ENCODE peak calls at places on chromosomes 6 and 20, in seven cellular contexts. D is kidney, C is adrenal gland, K is AG04450, S is IMR-90, M is heart left ventricle, Z is cardiac muscle cell. T is an unnamed sample.

GRCh38 chr6:44855562-44856494 is 468.3 kb downstream of the CDC5L start:
- DNase-seq in D (no peak), C (no peak), K (peak; percentile 1), S (peak; percentile 56), M (no peak), Z (no peak), T (no peak)

GRCh38 chr6:44072959-44073611 is 54.2 kb downstream of the MRPL14 start:
- DNase-seq in D (peak; percentile 94), C (peak; percentile 81), K (no peak), S (peak; percentile 88), M (peak; percentile 89), Z (peak; percentile 95), T (peak; percentile 60)

GRCh38 chr20:46237221-46237620 is 71.1 kb downstream of the CDH22 start:
- DNase-seq in D (no peak), C (no peak), K (no peak), S (no peak), M (no peak), Z (no peak), T (no peak)

GRCh38 chr6:122631571-122632249 is 21.5 kb downstream of the PKIB start:
- DNase-seq in D (no peak), C (no peak), K (no peak), S (no peak), M (no peak), Z (no peak), T (no peak)

GRCh38 chr6:117919775-117920492 is 12.9 kb downstream of the SLC35F1 start:
- DNase-seq in D (peak; percentile 68), C (no peak), K (no peak), S (no peak), M (peak; percentile 35), Z (peak; percentile 80), T (no peak)

GRCh38 chr20:49456646-49457045 is 25.8 kb downstream of the KCNB1 start:
- DNase-seq in D (no peak), C (no peak), K (no peak), S (no peak), M (no peak), Z (no peak), T (no peak)

GRCh38 chr6:43077981-43078411 is 1.9 kb downstream of the PTK7 start:
- DNase-seq in D (peak; percentile 61), C (no peak), K (no peak), S (peak; percentile 67), M (no peak), Z (no peak), T (no peak)

GRCh38 chr20:4449977-4450715 is 271.6 kb upstream of the PRND start:
- DNase-seq in D (no peak), C (peak; percentile 19), K (no peak), S (peak; percentile 71), M (no peak), Z (peak; percentile 67), T (no peak)

GRCh38 chr6:101167638-101168037 is 225.9 kb upstream of the GRIK2 start:
- DNase-seq in D (peak; percentile 58), C (no peak), K (no peak), S (no peak), M (no peak), Z (no peak), T (no peak)

GRCh38 chr6:28158318-28158717 is 16.6 kb downstream of the ZKSCAN8 start:
- DNase-seq in D (no peak), C (no peak), K (no peak), S (no peak), M (no peak), Z (no peak), T (no peak)

GRCh38 chr6:28154357-28154756 is 12.7 kb downstream of the ZKSCAN8 start:
- DNase-seq in D (no peak), C (no peak), K (no peak), S (no peak), M (no peak), Z (no peak), T (no peak)

GRCh38 chr6:28153546-28153945 is 11.9 kb downstream of the ZKSCAN8 start:
- DNase-seq in D (no peak), C (no peak), K (no peak), S (no peak), M (no peak), Z (no peak), T (no peak)

GRCh38 chr6:28152531-28152930 is 10.8 kb downstream of the ZKSCAN8 start:
- DNase-seq in D (no peak), C (no peak), K (no peak), S (no peak), M (no peak), Z (no peak), T (no peak)
- H3K9me3 ChIP-seq in D (peaks cover 7% of the 10 kb centered on the region), C (no peaks in the 10 kb centered on the region), K (peaks cover 8% of the 10 kb centered on the region), S (peaks cover 10% of the 10 kb centered on the region), M (no peaks in the 10 kb centered on the region), Z (no peaks in the 10 kb centered on the region), T (no peaks in the 10 kb centered on the region)

DNA sequence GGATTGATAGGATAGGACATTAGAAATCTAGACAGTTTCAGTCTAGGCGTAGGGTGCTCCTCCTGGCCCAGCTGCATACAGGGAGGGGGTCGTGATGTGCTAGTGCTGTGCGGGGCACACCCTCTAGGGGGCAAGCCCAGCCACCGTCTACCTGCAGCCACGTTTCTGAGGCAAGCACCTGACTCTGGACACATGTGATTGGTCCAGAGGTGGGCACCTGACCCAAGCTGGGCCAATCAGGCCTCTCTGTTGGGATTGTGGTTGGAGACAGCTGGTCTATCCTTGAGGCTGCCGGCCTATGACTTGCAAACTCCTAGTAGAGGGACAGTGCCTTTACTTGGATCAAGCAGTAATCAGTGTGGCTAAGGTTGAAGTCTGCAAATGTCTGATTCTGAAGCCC is 317.1 kb downstream of the BMP7 start:
- DNase-seq in D (no peak), C (no peak), K (no peak), S (no peak), M (no peak), Z (no peak), T (no peak)
- TF ChIP-seq CTCF in D (no peak), C (no peak), K (no peak), S (no peak), M (no peak), Z (no peak), T (no peak)

GRCh38 chr20:29302979-29303644 is 1954.4 kb upstream of the DEFB115 start:
- DNase-seq in D (no peak), C (no peak), K (no peak), S (no peak), M (no peak), Z (no peak), T (no peak)

GRCh38 chr20:29299811-29300578 is 1957.5 kb upstream of the DEFB115 start:
- DNase-seq in D (no peak), C (no peak), K (no peak), S (no peak), M (no peak), Z (no peak), T (no peak)

GRCh38 chr20:29298759-29299613 is 1958.5 kb upstream of the DEFB115 start:
- DNase-seq in D (no peak), C (no peak), K (no peak), S (no peak), M (no peak), Z (no peak), T (no peak)

GRCh38 chr20:29300579-29301551 is 1956.6 kb upstream of the DEFB115 start:
- DNase-seq in D (peak; percentile 77), C (no peak), K (no peak), S (no peak), M (no peak), Z (no peak), T (no peak)

GRCh38 chr20:29301624-29302259 is 1955.7 kb upstream of the DEFB115 start:
- DNase-seq in D (no peak), C (no peak), K (no peak), S (no peak), M (no peak), Z (no peak), T (no peak)
- H3K9me3 ChIP-seq in D (no peaks in the 10 kb centered on the region), C (no peaks in the 10 kb centered on the region), K (peaks cover 73% of the 10 kb centered on the region), S (peaks cover 43% of the 10 kb centered on the region), M (peaks cover 6% of the 10 kb centered on the region), Z (no peaks in the 10 kb centered on the region), T (peaks cover 16% of the 10 kb centered on the region)

DNA sequence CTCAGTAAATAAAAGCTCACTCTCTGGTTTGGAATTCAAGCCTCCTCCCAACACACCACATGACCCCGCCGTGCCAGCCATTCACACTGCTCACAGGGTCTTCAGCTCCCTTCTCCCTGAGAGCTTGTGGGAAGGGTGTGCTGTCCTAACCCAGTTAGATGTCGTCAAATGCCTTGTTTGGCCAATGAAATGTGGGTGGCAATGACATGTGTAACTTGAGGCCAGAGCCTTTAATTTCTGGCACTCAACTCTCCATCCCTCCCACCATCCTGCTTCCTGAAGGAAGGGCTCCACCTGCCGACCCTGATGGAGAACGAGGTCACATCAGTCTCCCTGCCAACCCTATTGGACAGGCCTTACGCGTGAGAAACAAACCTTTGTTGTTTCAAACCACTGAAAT is 224.5 kb upstream of the AGPAT4 start:
- DNase-seq in D (no peak), C (no peak), K (no peak), S (peak; percentile 61), M (peak; percentile 33), Z (peak; percentile 46), T (no peak)
- TF ChIP-seq CTCF in D (peak; percentile 57), C (no peak), K (peak; percentile 45), S (peak; percentile 45), M (peak; percentile 31), Z (peak; percentile 44), T (no peak)

DNA sequence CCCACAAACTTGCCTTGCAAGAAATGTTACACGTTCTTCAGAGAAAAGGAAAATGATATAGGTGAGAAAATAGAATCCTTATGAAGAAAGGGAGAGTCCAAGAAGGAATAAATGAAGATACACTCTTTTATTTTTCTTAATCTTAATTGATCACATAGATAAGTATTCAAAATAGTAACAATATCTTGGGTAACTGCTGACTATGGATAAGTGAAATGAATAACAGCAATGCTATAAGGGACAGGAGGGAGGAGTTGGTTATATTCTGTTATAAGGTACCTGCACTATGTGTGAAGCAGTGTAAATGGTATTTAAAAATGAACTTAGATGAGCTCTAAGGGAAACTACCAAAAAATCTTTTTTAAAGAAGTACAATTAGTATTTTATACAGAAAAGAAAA is 38.3 kb downstream of the RANBP9 start:
- DNase-seq in D (no peak), C (no peak), K (no peak), S (no peak), M (no peak), Z (no peak), T (no peak)
- H3K9me3 ChIP-seq in D (peaks cover 4% of the 10 kb centered on the region), C (no peaks in the 10 kb centered on the region), K (peaks cover 6% of the 10 kb centered on the region), S (no peaks in the 10 kb centered on the region), M (peaks cover 15% of the 10 kb centered on the region), Z (no peaks in the 10 kb centered on the region), T (peaks cover 8% of the 10 kb centered on the region)

DNA sequence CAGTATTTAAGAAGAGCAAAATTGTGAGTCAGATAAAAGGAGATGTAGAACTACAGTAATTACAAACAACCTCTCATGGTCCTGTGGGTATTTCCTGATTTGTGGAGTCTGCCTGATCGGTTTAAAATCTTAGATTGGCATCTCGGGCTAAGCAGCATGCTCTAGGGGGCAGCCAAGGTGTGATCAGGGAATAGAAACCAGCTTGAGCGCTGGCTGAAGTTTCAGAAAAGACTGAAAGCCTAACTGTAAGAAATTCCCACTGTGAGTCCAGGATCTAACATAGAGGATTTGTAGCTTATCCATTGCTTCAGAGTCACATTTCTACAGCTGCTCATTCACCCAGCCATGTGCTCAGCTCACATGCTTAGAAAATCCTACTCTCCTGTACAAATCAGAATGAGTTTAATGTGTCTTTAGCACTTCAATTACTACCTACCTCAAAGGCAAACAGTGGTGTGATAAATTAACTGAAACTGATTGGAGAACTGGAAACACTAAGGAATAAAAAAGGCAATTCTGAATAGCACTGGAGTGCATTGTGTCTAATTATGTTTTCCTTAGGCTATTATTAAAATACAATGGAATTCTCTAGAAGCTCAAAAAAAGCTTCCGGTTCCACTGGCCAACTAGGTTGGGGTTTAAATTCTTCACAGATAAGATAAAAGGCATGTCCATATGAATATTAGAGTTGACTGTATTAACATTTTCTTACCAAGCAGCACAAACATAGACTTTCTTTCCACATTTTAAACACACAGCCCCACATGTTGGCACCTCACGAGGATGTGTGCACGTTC is 73.8 kb upstream of the MPC1 start:
- DNase-seq in D (no peak), C (no peak), K (no peak), S (peak; percentile 5), M (no peak), Z (no peak), T (no peak)
- TF ChIP-seq CTCF in D (peak; percentile 44), C (no peak), K (peak; percentile 39), S (peak; percentile 16), M (no peak), Z (no peak), T (peak; percentile 39)